ENCODE peak calls at places on chromosomes 7 and 10, in four cellular contexts. U, K, F and Z are unnamed samples.

GRCh38 chr7:1742555-1743303 is 72.7 kb downstream of the ELFN1 start:
- DNase-seq in U (no peak), K (no peak), F (peak; percentile 87), Z (no peak)

GRCh38 chr7:34750209-34750608 is 92.2 kb downstream of the NPSR1 start:
- DNase-seq in U (no peak), K (no peak), F (no peak), Z (no peak)

GRCh38 chr10:103078309-103078615 is 114.8 kb downstream of the NT5C2 start:
- DNase-seq in U (no peak), K (no peak), F (no peak), Z (no peak)

GRCh38 chr7:148717266-148717793 is 18.6 kb downstream of the CUL1 start:
- DNase-seq in U (no peak), K (no peak), F (peak; percentile 65), Z (no peak)

GRCh38 chr7:24436131-24436920 is 136.9 kb upstream of the PALS2 start:
- DNase-seq in U (no peak), K (no peak), F (no peak), Z (no peak)

GRCh38 chr10:46553238-46554049 is 3.0 kb downstream of the GPRIN2 start:
- DNase-seq in U (no peak), K (no peak), F (no peak), Z (no peak)

GRCh38 chr7:75662579-75663301 is 76.0 kb downstream of the HIP1 start:
- DNase-seq in U (no peak), K (no peak), F (no peak), Z (peak; percentile 94)

GRCh38 chr7:79823246-79823951 is 311.2 kb upstream of the GNAI1 start:
- DNase-seq in U (no peak), K (no peak), F (no peak), Z (no peak)

GRCh38 chr7:79337722-79338121 is 115.7 kb downstream of the MAGI2 start:
- DNase-seq in U (no peak), K (no peak), F (no peak), Z (no peak)

GRCh38 chr10:271201-271600 is 135.9 kb downstream of the ZMYND11 start:
- DNase-seq in U (no peak), K (no peak), F (no peak), Z (no peak)

GRCh38 chr10:98332623-98333269 is 64.8 kb upstream of the LOXL4 start:
- DNase-seq in U (no peak), K (peak; percentile 69), F (no peak), Z (no peak)

GRCh38 chr7:140506788-140507464 is 27.6 kb upstream of the MKRN1 start:
- DNase-seq in U (no peak), K (no peak), F (peak; percentile 68), Z (no peak)

GRCh38 chr7:73758581-73759138 is 11.4 kb downstream of the CLDN3 start:
- DNase-seq in U (no peak), K (no peak), F (peak; percentile 64), Z (no peak)

GRCh38 chr10:73306171-73306708 is 52.4 kb downstream of the CFAP70 start:
- DNase-seq in U (no peak), K (no peak), F (no peak), Z (no peak)

GRCh38 chr10:103820101-103821062 is 35.0 kb downstream of the SH3PXD2A start:
- DNase-seq in U (no peak), K (no peak), F (no peak), Z (no peak)

GRCh38 chr7:134293029-134293740 is 23.5 kb downstream of the SLC35B4 start:
- DNase-seq in U (no peak), K (peak; percentile 95), F (no peak), Z (peak; percentile 84)

GRCh38 chr7:93245525-93246432 is 13.6 kb downstream of the VPS50 start:
- DNase-seq in U (no peak), K (peak; percentile 21), F (peak; percentile 38), Z (no peak)

GRCh38 chr7:93249749-93250148 is 17.6 kb downstream of the VPS50 start:
- DNase-seq in U (no peak), K (no peak), F (no peak), Z (no peak)
- TF ChIP-seq CHD4 in U (no peak), K (no peak), F (no peak), Z (no peak)

DNA sequence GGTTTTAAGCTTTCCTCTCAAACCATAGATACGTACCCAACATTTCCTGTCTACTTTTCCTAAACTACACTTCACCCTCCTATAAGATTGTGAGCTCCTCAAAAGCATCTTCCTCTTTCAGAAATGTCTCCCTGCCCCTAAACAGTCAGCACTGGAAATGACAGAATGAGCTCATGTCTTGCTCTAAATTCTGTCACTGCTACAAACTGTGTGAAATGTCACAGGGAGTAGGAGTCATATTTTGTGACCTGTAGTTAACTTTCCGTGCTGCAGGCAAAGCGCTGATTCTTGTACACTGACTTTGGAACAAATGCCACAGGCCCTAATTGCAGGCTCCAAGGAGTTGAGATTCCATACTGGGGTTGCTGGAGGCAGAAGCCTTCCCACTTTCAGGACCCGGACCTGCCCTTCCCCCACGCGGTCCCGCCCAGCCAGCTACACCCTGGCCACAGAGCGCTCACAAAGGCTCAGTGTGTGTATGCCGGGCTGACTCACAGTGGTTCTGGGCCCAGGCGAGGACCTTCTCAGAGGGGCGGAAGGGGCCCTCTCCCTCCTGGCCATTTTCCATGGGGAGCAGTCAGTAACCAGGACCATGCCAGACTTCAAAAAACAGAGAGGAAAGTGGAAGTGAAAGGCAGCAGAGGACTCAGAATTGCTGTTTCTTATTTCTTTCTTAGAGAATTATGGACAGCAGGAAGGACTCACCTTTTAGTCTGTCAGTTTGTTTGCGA is 24.1 kb downstream of the SCD start:
- DNase-seq in U (peak; percentile 86), K (peak; percentile 91), F (peak; percentile 89), Z (peak; percentile 34)
- TF ChIP-seq CHD4 in U (no peak), K (no peak), F (no peak), Z (no peak)

GRCh38 chr7:129273936-129274335 is 49.1 kb downstream of the AHCYL2 start:
- DNase-seq in U (no peak), K (no peak), F (no peak), Z (no peak)
- TF ChIP-seq CHD4 in U (no peak), K (no peak), F (no peak), Z (no peak)

DNA sequence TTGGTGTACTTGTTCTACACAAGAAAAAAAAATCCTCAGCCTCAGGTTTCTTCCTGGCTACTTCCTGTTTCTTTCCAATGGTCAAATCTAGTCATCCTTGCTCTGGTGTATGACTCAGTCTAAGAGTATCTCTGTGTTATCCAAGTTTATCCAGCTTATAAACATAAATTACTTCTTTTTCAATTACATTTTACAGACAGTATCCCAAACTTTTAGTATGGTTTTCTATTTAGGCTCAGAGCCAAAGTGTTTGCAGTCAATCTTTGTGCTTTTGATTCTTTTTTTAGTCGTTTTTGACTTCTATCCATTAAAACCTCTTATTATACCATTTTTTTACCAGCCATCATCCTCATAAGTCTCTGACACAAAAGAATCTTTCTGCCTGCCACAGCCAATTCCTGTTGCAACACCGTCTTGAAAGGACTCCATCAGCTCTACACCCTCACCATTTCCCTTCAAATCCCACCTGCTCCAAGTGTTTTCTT is 294.6 kb downstream of the PTEN start:
- DNase-seq in U (peak; percentile 35), K (no peak), F (no peak), Z (no peak)
- TF ChIP-seq CHD4 in U (no peak), K (no peak), F (no peak), Z (no peak)

DNA sequence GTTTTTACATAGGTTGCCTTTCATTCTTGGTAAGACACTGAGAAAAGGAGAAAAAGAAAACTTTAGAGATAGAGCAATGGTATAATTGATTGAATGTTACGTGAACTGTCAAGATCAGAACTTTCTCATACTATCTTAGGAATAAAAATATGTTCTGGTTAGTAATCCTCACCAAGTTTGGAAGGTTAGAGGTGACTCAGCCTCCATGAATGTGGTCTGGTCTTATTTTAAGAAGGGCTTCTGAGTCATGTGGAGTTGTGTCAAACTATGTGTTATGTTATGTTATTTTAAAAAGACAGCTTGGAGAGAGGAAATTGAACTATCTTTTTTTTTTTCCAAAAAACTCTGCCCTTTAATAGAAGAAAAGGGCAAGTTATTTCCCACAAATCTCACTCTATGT is 458.6 kb upstream of the KLF6 start:
- DNase-seq in U (peak; percentile 33), K (no peak), F (no peak), Z (no peak)
- TF ChIP-seq CHD4 in U (no peak), K (no peak), F (no peak), Z (no peak)

DNA sequence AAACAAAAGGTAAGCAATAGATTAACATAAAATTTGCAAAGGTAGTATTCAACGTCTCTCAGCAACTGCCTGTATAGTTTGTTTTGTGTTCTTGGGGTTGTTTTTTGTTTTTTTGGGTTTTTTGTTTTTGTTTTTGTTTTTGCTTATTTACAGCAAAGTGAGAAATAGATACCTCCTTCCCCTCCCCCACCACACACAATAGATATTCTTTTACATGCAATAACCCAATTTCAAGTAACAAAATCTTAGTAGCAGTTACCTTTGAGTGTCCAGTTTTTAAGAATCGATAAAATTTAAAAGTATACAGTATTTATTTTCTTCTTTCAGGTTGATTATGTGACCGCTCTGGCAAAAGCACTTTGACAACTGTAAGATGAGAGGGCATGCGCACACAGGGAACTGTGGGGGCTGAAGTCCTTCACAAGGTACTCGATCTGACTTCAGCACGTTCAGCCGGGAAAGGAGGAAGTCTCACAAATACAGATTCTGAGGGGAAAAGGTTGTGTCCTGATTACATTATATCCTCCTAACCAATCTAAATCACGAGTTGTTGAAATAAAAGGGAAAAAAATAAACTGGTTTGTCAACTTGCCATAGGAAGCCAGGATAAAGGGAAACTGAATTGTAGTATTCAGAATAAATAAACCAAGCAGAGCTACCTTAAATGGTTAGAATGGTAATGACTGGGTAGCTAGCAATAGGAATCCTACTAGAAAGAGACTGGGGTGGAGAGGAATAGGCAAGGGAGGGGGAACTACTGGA is 47.8 kb downstream of the CPEB3 start:
- DNase-seq in U (no peak), K (peak; percentile 58), F (peak; percentile 68), Z (no peak)
- TF ChIP-seq CHD4 in U (no peak), K (no peak), F (no peak), Z (no peak)

GRCh38 chr10:84545651-84546050 is 217.3 kb downstream of the CCSER2 start:
- DNase-seq in U (no peak), K (no peak), F (no peak), Z (no peak)
- TF ChIP-seq CHD4 in U (no peak), K (no peak), F (no peak), Z (no peak)

GRCh38 chr10:125836746-125837145 is 13.4 kb downstream of the BCCIP start:
- DNase-seq in U (no peak), K (no peak), F (no peak), Z (no peak)
- TF ChIP-seq CHD4 in U (no peak), K (no peak), F (no peak), Z (no peak)

DNA sequence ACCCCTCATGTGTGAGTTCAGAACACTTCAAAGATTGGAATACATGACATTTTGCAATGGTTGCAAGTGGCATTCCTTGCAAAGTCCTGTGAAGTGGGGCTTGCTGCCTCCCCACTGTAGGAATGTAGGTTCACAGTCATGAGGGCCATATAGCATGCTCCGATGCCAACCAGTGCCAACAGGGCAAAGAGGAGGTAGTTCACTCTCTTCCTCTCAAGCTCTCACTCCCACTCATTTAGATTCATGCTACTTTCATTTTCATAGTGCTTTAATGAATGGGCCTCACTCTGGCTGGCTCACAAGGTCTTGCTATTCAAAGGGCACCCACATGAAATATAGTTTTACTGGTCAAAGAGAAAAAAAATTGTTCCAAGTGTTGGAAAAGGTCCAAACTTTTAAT is 169.9 kb upstream of the AOAH start:
- DNase-seq in U (no peak), K (no peak), F (no peak), Z (no peak)
- TF ChIP-seq CHD4 in U (no peak), K (no peak), F (no peak), Z (no peak)